ENCODE peak calls at places on chromosomes 5 and 9, in four cellular contexts. One of them, this sample, is unnamed.

GRCh38 chr5:15105799-15106393 is 234.3 kb upstream of the ANKH start:
- DNase-seq in neural crest cell: peak; percentile 59
- DNase-seq in Calu3: peak; percentile 50
- DNase-seq in heart left ventricle: no peak
- DNase-seq in this sample: no peak

GRCh38 chr5:58459276-58459859 is 518 bp downstream of the PLK2 start:
- DNase-seq in neural crest cell: no peak
- DNase-seq in Calu3: no peak
- DNase-seq in heart left ventricle: no peak
- DNase-seq in this sample: no peak

GRCh38 chr9:97441729-97442128 is 29.8 kb downstream of the TDRD7 start:
- DNase-seq in neural crest cell: no peak
- DNase-seq in Calu3: no peak
- DNase-seq in heart left ventricle: no peak
- DNase-seq in this sample: no peak

GRCh38 chr5:131589510-131590348 is 45.3 kb downstream of the RAPGEF6 start:
- DNase-seq in neural crest cell: peak; percentile 12
- DNase-seq in Calu3: peak; percentile 30
- DNase-seq in heart left ventricle: no peak
- DNase-seq in this sample: no peak

GRCh38 chr5:132022737-132023136 is 11.3 kb upstream of the ACSL6 start:
- DNase-seq in neural crest cell: no peak
- DNase-seq in Calu3: no peak
- DNase-seq in heart left ventricle: no peak
- DNase-seq in this sample: no peak

GRCh38 chr9:128216781-128217553 is 13.8 kb downstream of the DNM1 start:
- DNase-seq in neural crest cell: no peak
- DNase-seq in Calu3: no peak
- DNase-seq in heart left ventricle: no peak
- DNase-seq in this sample: no peak

GRCh38 chr5:159905496-159905895 is 10.8 kb upstream of the ADRA1B start:
- DNase-seq in neural crest cell: no peak
- DNase-seq in Calu3: peak; percentile 87
- DNase-seq in heart left ventricle: no peak
- DNase-seq in this sample: no peak

GRCh38 chr9:81317223-81317622 is 372.1 kb downstream of the TLE1 start:
- DNase-seq in neural crest cell: no peak
- DNase-seq in Calu3: no peak
- DNase-seq in heart left ventricle: no peak
- DNase-seq in this sample: no peak

GRCh38 chr5:1736889-1737711 is 62.5 kb downstream of the MRPL36 start:
- DNase-seq in neural crest cell: no peak
- DNase-seq in Calu3: no peak
- DNase-seq in heart left ventricle: peak; percentile 20
- DNase-seq in this sample: peak; percentile 39

GRCh38 chr5:72454996-72455395 is 52.2 kb downstream of the ZNF366 start:
- DNase-seq in neural crest cell: no peak
- DNase-seq in Calu3: no peak
- DNase-seq in heart left ventricle: no peak
- DNase-seq in this sample: no peak

GRCh38 chr5:154767537-154767936 is 12.4 kb downstream of the LARP1 start:
- DNase-seq in neural crest cell: no peak
- DNase-seq in Calu3: no peak
- DNase-seq in heart left ventricle: no peak
- DNase-seq in this sample: no peak

GRCh38 chr9:132367613-132368305 is 13.0 kb upstream of the SETX start:
- DNase-seq in neural crest cell: no peak
- DNase-seq in Calu3: no peak
- DNase-seq in heart left ventricle: no peak
- DNase-seq in this sample: no peak

GRCh38 chr9:73264636-73265035 is 113.0 kb downstream of the ANXA1 start:
- DNase-seq in neural crest cell: no peak
- DNase-seq in Calu3: no peak
- DNase-seq in heart left ventricle: no peak
- DNase-seq in this sample: no peak

GRCh38 chr5:87627360-87627759 is 214.6 kb upstream of the CCNH start:
- DNase-seq in neural crest cell: no peak
- DNase-seq in Calu3: no peak
- DNase-seq in heart left ventricle: no peak
- DNase-seq in this sample: no peak

GRCh38 chr9:98214811-98215210 is 22.4 kb upstream of the CORO2A start:
- DNase-seq in neural crest cell: no peak
- DNase-seq in Calu3: no peak
- DNase-seq in heart left ventricle: no peak
- DNase-seq in this sample: no peak

GRCh38 chr9:28801144-28801799 is 1228.0 kb upstream of the C9orf72 start:
- DNase-seq in neural crest cell: no peak
- DNase-seq in Calu3: no peak
- DNase-seq in heart left ventricle: no peak
- DNase-seq in this sample: no peak

GRCh38 chr9:109349431-109349846 is 28.6 kb upstream of the EPB41L4B start:
- DNase-seq in neural crest cell: no peak
- DNase-seq in Calu3: no peak
- DNase-seq in heart left ventricle: no peak
- DNase-seq in this sample: no peak

GRCh38 chr9:103942652-103943051 is 151.5 kb upstream of the SMC2 start:
- DNase-seq in neural crest cell: no peak
- DNase-seq in Calu3: no peak
- DNase-seq in heart left ventricle: no peak
- DNase-seq in this sample: no peak

GRCh38 chr5:39876146-39876545 is 451.4 kb upstream of the DAB2 start:
- DNase-seq in neural crest cell: no peak
- DNase-seq in Calu3: no peak
- DNase-seq in heart left ventricle: no peak
- DNase-seq in this sample: no peak

GRCh38 chr9:4812872-4813271 is 20.1 kb downstream of the RCL1 start:
- DNase-seq in neural crest cell: no peak
- DNase-seq in Calu3: no peak
- DNase-seq in heart left ventricle: no peak
- DNase-seq in this sample: no peak

GRCh38 chr9:123432331-123433236 is 76.6 kb downstream of the CRB2 start:
- DNase-seq in neural crest cell: no peak
- DNase-seq in Calu3: no peak
- DNase-seq in heart left ventricle: no peak
- DNase-seq in this sample: no peak

GRCh38 chr9:123437201-123437600 is 81.2 kb downstream of the CRB2 start:
- DNase-seq in neural crest cell: no peak
- DNase-seq in Calu3: no peak
- DNase-seq in heart left ventricle: no peak
- DNase-seq in this sample: no peak

GRCh38 chr9:123431581-123431980 is 75.6 kb downstream of the CRB2 start:
- DNase-seq in neural crest cell: no peak
- DNase-seq in Calu3: no peak
- DNase-seq in heart left ventricle: no peak
- DNase-seq in this sample: no peak

GRCh38 chr9:123435471-123435870 is 79.5 kb downstream of the CRB2 start:
- DNase-seq in neural crest cell: no peak
- DNase-seq in Calu3: no peak
- DNase-seq in heart left ventricle: no peak
- DNase-seq in this sample: no peak

DNA sequence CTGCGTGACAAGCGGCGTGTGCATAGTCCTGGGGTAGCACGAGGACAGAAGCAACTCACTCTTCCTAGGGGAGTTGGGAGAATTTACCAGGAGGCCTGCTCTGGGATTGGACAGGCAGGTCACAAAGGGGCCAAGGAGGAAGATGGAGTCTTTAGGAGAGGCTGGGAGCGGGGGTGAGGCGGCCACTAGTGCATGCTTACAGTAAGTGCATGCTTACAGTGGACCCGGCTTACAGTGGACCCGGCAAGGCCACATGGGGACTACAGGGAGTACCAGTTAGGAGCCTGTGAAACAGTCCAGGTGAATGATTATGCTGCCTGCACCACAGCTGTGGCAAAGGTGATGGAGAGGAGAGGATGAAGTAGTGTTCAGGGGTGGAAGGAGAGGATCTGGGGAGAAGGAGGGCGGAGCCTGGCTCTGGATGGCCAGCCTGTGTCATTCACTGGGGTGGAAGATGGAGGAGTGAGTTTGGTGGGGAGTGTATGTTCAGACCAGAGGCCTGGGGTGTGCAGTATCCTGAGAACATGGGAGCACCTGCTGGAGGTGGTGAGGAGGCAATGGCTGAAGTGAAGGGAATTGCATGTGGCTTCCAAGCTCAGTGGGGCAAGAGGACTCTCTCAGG is 78.7 kb downstream of the CRB2 start:
- DNase-seq in neural crest cell: no peak
- DNase-seq in Calu3: peak; percentile 2
- DNase-seq in heart left ventricle: no peak
- DNase-seq in this sample: no peak
- TF ChIP-seq CTCF in neural crest cell: peak; percentile 28
- TF ChIP-seq CTCF in Calu3: no peak
- TF ChIP-seq CTCF in heart left ventricle: no peak
- TF ChIP-seq CTCF in this sample: no peak

DNA sequence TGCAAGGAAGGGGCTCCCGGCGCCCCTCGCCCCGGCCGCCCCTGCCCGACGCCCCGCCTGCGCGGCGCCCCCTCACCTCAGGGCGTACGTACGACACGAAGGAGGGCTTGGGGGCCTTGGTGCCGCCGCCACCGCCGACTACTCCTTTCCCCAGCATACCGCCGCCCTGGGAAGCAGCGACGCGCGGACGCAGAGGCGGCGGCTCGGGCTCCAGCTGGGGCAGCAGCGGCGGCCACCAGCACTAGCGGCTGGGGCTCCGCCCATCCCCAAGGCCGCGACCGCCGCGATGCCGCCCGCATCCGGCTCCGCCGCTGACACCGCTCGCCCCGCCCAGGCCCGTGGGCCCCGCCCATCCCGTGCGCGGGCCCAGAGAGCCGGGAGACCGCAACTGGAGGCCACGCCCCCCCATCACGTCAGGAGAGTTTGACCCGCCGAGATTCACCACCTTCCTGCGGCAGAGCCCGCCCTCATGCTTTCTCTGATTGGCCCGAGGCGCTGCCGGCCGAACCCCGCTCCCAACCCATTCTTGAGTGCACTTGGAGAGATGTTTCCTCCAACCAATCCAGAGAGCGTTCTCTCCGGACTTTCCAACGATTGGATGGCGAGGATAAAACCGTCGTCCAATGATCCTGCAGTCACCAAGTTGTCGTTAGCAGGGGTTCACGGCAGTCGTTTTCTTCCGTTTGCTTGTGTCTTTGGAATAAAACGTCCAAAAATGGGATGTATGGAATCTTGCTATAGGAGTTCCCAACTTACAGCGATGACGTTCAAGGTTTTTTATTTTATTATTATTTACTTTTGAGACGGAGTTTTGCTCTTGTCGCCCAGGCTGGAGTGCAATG is at the start of gene MTMR12:
- DNase-seq in neural crest cell: peak; percentile 99
- DNase-seq in Calu3: peak; percentile 100
- DNase-seq in heart left ventricle: peak; percentile 100
- DNase-seq in this sample: peak; percentile 99
- TF ChIP-seq CTCF in neural crest cell: no peak
- TF ChIP-seq CTCF in Calu3: no peak
- TF ChIP-seq CTCF in heart left ventricle: peak; percentile 6
- TF ChIP-seq CTCF in this sample: no peak

DNA sequence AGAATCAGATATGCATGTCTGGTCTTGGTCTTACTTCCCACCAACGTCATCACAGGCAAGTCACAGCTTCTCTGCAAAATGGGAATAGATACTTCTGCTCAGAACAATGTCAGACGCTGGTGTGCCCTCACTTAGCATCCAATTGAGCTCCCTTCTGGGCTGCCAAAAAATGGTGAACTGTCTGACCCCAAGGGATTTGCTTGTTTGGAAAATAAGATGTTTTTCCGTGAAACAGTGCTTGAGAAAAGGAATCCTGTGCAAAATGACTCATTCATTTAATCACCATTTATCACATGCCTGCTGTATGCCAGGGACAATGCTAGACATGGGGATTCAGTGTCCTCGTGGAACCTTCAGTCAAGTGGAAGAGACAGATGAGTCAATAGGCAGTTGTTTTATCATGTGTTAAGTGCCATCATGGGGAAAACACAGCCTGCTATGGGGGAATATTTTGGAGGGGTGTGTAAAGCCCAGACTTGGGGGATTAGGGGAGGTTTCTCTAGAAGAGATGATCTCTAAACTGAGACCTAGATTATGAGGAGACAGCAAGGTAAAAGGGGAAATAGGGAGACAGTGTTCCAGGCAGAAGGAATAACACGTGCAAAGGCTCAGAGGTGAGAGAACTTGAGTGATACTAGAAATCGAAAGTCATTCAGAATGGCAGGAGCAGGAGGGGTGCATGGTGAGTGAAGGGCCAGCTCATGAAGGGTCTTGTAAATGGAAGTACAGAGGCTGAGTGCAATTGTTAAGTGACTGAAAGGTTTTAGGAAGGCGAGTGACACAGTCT is 3.8 kb downstream of the NIPAL4 start:
- DNase-seq in neural crest cell: no peak
- DNase-seq in Calu3: no peak
- DNase-seq in heart left ventricle: no peak
- DNase-seq in this sample: peak; percentile 61
- TF ChIP-seq CTCF in neural crest cell: no peak
- TF ChIP-seq CTCF in Calu3: no peak
- TF ChIP-seq CTCF in heart left ventricle: no peak
- TF ChIP-seq CTCF in this sample: no peak

GRCh38 chr5:141908796-141909195 is 14.9 kb upstream of the DELE1 start:
- DNase-seq in neural crest cell: no peak
- DNase-seq in Calu3: no peak
- DNase-seq in heart left ventricle: no peak
- DNase-seq in this sample: no peak
- TF ChIP-seq CTCF in neural crest cell: no peak
- TF ChIP-seq CTCF in Calu3: no peak
- TF ChIP-seq CTCF in heart left ventricle: no peak
- TF ChIP-seq CTCF in this sample: no peak